ENCODE peak calls at places on chromosomes 2 and 18, in six cellular contexts. P is thyroid gland, E is ascending aorta, H is Peyer's patch, I is endothelial cell of umbilical vein, Z is breast epithelium. F is an unnamed sample. For H3K4me1, the result is how much of the 10 kb centered on the place peaks cover.

GRCh38 chr2:173865976-173866857 is 99.0 kb downstream of the SP3 start:
- DNase-seq in P (no peak), E (no peak), H (no peak), I (no peak), Z (no peak), F (no peak)

GRCh38 chr2:240723851-240724250 is 32.2 kb downstream of the AQP12A start:
- DNase-seq in P (no peak), E (no peak), H (no peak), I (no peak), Z (no peak), F (no peak)

GRCh38 chr2:44954902-44955592 is 13.5 kb downstream of the SIX3 start:
- DNase-seq in P (no peak), E (no peak), H (no peak), I (no peak), Z (no peak), F (no peak)

GRCh38 chr2:178783889-178784288 is 23.3 kb downstream of the TTN start:
- DNase-seq in P (no peak), E (no peak), H (no peak), I (no peak), Z (no peak), F (no peak)

GRCh38 chr2:127612111-127612822 is 33.7 kb upstream of the GPR17 start:
- DNase-seq in P (no peak), E (no peak), H (peak), I (no peak), Z (no peak), F (no peak)

GRCh38 chr2:225131898-225132297 is 89.6 kb upstream of the DOCK10 start:
- DNase-seq in P (no peak), E (no peak), H (no peak), I (no peak), Z (no peak), F (no peak)

GRCh38 chr2:157480182-157480961 is 36.5 kb upstream of the CYTIP start:
- DNase-seq in P (no peak), E (no peak), H (no peak), I (no peak), Z (no peak), F (no peak)

GRCh38 chr18:54792079-54792478 is 36.2 kb upstream of the RAB27B start:
- DNase-seq in P (no peak), E (no peak), H (no peak), I (no peak), Z (no peak), F (no peak)

GRCh38 chr18:49588971-49589370 is 27.1 kb downstream of the LIPG start:
- DNase-seq in P (no peak), E (no peak), H (no peak), I (no peak), Z (no peak), F (no peak)

GRCh38 chr18:7488571-7488970 is 78.5 kb upstream of the PTPRM start:
- DNase-seq in P (peak), E (no peak), H (no peak), I (no peak), Z (no peak), F (no peak)

GRCh38 chr2:197931661-197932312 is 127.4 kb downstream of the PLCL1 start:
- DNase-seq in P (no peak), E (no peak), H (no peak), I (no peak), Z (no peak), F (no peak)

GRCh38 chr2:31196622-31197021 is 20.7 kb downstream of the CAPN14 start:
- DNase-seq in P (no peak), E (no peak), H (no peak), I (no peak), Z (no peak), F (no peak)

GRCh38 chr2:201255468-201255867 is 4.9 kb upstream of the CASP8 start:
- DNase-seq in P (no peak), E (no peak), H (no peak), I (no peak), Z (no peak), F (no peak)

GRCh38 chr2:25257032-25257455 is 84.7 kb downstream of the DNMT3A start:
- DNase-seq in P (peak), E (no peak), H (no peak), I (peak), Z (no peak), F (no peak)

GRCh38 chr2:53987336-53987921 is 16.6 kb upstream of the PSME4 start:
- DNase-seq in P (no peak), E (no peak), H (no peak), I (peak), Z (no peak), F (no peak)

GRCh38 chr2:172833898-172834297 is 98.3 kb downstream of the RAPGEF4 start:
- DNase-seq in P (no peak), E (no peak), H (no peak), I (peak), Z (no peak), F (no peak)

GRCh38 chr2:149331023-149331400 is 625 bp downstream of the LYPD6 start:
- DNase-seq in P (no peak), E (no peak), H (no peak), I (no peak), Z (no peak), F (no peak)

GRCh38 chr18:66676699-66677098 is 72.8 kb upstream of the CDH19 start:
- DNase-seq in P (no peak), E (no peak), H (no peak), I (no peak), Z (no peak), F (no peak)

GRCh38 chr2:144078802-144079386 is 441.0 kb downstream of the ZEB2 start:
- DNase-seq in P (no peak), E (no peak), H (no peak), I (no peak), Z (no peak), F (no peak)

GRCh38 chr2:229429529-229430067 is 158.5 kb upstream of the PID1 start:
- DNase-seq in P (no peak), E (no peak), H (no peak), I (no peak), Z (no peak), F (no peak)

GRCh38 chr2:202871161-202872141 is at the start of gene ICA1L:
- DNase-seq in P (peak), E (no peak), H (peak), I (peak), Z (no peak), F (peak)

GRCh38 chr2:95158891-95159619 is 593 bp downstream of the ZNF514 start:
- DNase-seq in P (peak), E (no peak), H (peak), I (peak), Z (no peak), F (no peak)

GRCh38 chr2:241741016-241741415 is 6.6 kb downstream of the D2HGDH start:
- DNase-seq in P (no peak), E (no peak), H (no peak), I (no peak), Z (no peak), F (peak)

GRCh38 chr2:41966431-41966893 is 81.4 kb upstream of the PKDCC start:
- DNase-seq in P (peak), E (peak), H (peak), I (peak), Z (peak), F (no peak)

GRCh38 chr2:236994361-236994760 is 91.3 kb upstream of the COPS8 start:
- DNase-seq in P (no peak), E (no peak), H (no peak), I (no peak), Z (no peak), F (no peak)

GRCh38 chr2:28691774-28692281 is 59.8 kb upstream of the PPP1CB start:
- DNase-seq in P (peak), E (no peak), H (peak), I (peak), Z (no peak), F (no peak)

GRCh38 chr2:156319811-156320490 is 12.6 kb downstream of the NR4A2 start:
- DNase-seq in P (peak), E (no peak), H (no peak), I (no peak), Z (no peak), F (peak)

GRCh38 chr18:55433688-55434087 is 154.3 kb downstream of the TCF4 start:
- DNase-seq in P (peak), E (no peak), H (no peak), I (no peak), Z (no peak), F (no peak)

GRCh38 chr2:207530160-207531023 is 630 bp downstream of the CREB1 start:
- DNase-seq in P (peak), E (no peak), H (peak), I (peak), Z (peak), F (peak)

GRCh38 chr18:58337285-58337684 is 291.6 kb downstream of the ALPK2 start:
- DNase-seq in P (no peak), E (no peak), H (no peak), I (no peak), Z (no peak), F (no peak)

GRCh38 chr18:79199691-79200374 is 130.6 kb downstream of the ATP9B start:
- DNase-seq in P (no peak), E (no peak), H (no peak), I (no peak), Z (peak), F (no peak)

GRCh38 chr2:216735086-216735485 is 39.7 kb upstream of the IGFBP5 start:
- DNase-seq in P (no peak), E (no peak), H (no peak), I (no peak), Z (no peak), F (no peak)

GRCh38 chr2:80510716-80511115 is 206.2 kb upstream of the LRRTM1 start:
- DNase-seq in P (no peak), E (no peak), H (no peak), I (no peak), Z (no peak), F (no peak)
- H3K4me1 ChIP-seq in P (under half), E (under half), H (under half), I (under half), Z (under half), F (under half)

GRCh38 chr18:685438-685837 is 27.0 kb downstream of the ENOSF1 start:
- DNase-seq in P (no peak), E (no peak), H (no peak), I (no peak), Z (no peak), F (no peak)
- H3K4me1 ChIP-seq in P (under half), E (under half), H (under half), I (under half), Z (under half), F (under half)

DNA sequence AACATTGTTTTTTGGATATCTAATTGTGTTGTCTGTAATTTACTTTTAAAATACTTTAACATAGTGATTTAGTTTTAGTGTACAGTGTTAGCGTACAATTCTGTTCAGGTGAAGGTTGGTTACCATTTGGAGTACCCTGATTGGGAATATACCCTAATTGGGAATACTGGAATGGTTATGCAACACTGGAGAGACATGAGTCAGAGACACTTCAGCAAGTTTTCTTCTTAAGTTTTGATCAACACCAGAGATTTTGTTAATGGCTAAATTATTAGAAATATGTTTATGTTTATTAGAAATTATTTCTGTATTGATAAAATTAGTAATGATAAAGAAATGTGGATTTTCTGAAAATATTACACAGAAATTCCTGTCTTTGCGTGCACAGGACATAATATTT is 100.3 kb upstream of the NABP1 start:
- DNase-seq in P (no peak), E (no peak), H (no peak), I (no peak), Z (no peak), F (no peak)
- H3K4me1 ChIP-seq in P (under half), E (under half), H (under half), I (under half), Z (under half), F (under half)

GRCh38 chr2:232273903-232274598 is 104.5 kb upstream of the ALPP start:
- DNase-seq in P (no peak), E (no peak), H (no peak), I (no peak), Z (no peak), F (no peak)
- H3K4me1 ChIP-seq in P (under half), E (under half), H (under half), I (under half), Z (under half), F (under half)

GRCh38 chr2:101677657-101678056 is 19.9 kb upstream of the MAP4K4 start:
- DNase-seq in P (no peak), E (no peak), H (no peak), I (no peak), Z (no peak), F (no peak)
- H3K4me1 ChIP-seq in P (under half), E (under half), H (under half), I (under half), Z (under half), F (under half)

GRCh38 chr2:85759257-85759613 is 5.4 kb downstream of the ATOH8 start:
- DNase-seq in P (no peak), E (no peak), H (no peak), I (no peak), Z (no peak), F (no peak)

GRCh38 chr2:85760872-85761271 is 7.1 kb downstream of the ATOH8 start:
- DNase-seq in P (no peak), E (no peak), H (no peak), I (no peak), Z (no peak), F (no peak)

GRCh38 chr2:85761512-85761944 is 7.7 kb downstream of the ATOH8 start:
- DNase-seq in P (no peak), E (no peak), H (no peak), I (no peak), Z (no peak), F (no peak)

GRCh38 chr2:85761946-85762345 is 8.2 kb downstream of the ATOH8 start:
- DNase-seq in P (no peak), E (no peak), H (no peak), I (no peak), Z (no peak), F (no peak)

DNA sequence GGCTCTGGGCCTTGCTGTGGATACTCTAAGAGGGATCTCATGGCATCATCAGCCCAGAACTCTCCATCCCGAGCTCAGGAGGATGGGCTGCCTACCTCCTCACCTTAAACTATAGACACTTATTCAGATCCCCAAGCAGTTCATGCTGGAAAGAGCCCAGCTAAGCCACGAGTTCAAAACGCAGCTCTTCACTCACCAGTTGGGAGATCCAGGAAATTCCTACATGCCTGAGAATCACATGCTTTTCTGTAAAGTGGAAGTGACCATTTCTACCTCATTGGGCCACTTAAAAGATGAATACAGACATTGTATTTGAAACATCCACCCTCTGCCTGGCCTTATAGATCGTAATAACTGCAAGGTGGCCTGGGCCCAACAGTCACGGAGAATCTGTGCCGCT is 6.6 kb downstream of the ATOH8 start:
- DNase-seq in P (peak), E (no peak), H (no peak), I (peak), Z (no peak), F (no peak)
- H3K4me1 ChIP-seq in P (half or more), E (half or more), H (under half), I (under half), Z (under half), F (under half)

GRCh38 chr2:190446193-190446592 is 38.0 kb downstream of the MFSD6 start:
- DNase-seq in P (no peak), E (no peak), H (no peak), I (no peak), Z (no peak), F (no peak)
- H3K4me1 ChIP-seq in P (half or more), E (under half), H (under half), I (under half), Z (under half), F (half or more)

GRCh38 chr2:189574793-189575475 is 5.7 kb downstream of the SLC40A1 start:
- DNase-seq in P (no peak), E (no peak), H (no peak), I (peak), Z (no peak), F (peak)

GRCh38 chr2:189578272-189578671 is 2.3 kb downstream of the SLC40A1 start:
- DNase-seq in P (no peak), E (no peak), H (no peak), I (no peak), Z (no peak), F (no peak)

GRCh38 chr2:189579585-189579984 is 1.0 kb downstream of the SLC40A1 start:
- DNase-seq in P (no peak), E (no peak), H (no peak), I (peak), Z (no peak), F (no peak)

GRCh38 chr2:189576361-189576760 is 4.2 kb downstream of the SLC40A1 start:
- DNase-seq in P (peak), E (no peak), H (no peak), I (no peak), Z (no peak), F (no peak)

DNA sequence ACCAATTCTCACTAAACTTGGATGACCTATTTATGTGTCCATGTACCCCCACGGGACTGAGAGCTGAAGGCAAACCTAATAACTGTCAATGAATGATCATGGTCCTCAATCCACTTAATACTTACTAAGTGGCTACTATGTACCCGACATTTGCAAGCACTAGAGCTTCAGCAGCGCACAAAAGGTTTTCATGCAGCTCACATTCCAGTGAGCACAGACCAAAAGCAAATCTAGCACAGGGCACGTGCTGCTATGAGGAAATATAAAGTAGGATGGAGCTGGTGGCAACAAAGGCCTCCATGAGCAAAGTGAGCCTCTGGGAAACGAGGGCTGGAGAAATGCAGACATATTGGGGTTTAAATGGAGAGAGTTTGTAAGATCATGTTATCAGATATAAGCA is 3.5 kb downstream of the SLC40A1 start:
- DNase-seq in P (no peak), E (no peak), H (no peak), I (no peak), Z (no peak), F (no peak)
- H3K4me1 ChIP-seq in P (under half), E (under half), H (under half), I (under half), Z (under half), F (half or more)

GRCh38 chr2:71751590-71751989 is 298.2 kb downstream of the DYSF start:
- DNase-seq in P (no peak), E (no peak), H (no peak), I (no peak), Z (no peak), F (no peak)
- H3K4me1 ChIP-seq in P (under half), E (under half), H (under half), I (under half), Z (under half), F (under half)

GRCh38 chr18:10022365-10022764 is 108.5 kb downstream of the VAPA start:
- DNase-seq in P (no peak), E (no peak), H (no peak), I (no peak), Z (no peak), F (no peak)

GRCh38 chr18:10017048-10017447 is 103.2 kb downstream of the VAPA start:
- DNase-seq in P (no peak), E (no peak), H (no peak), I (no peak), Z (no peak), F (no peak)

GRCh38 chr18:10015941-10016819 is 102.4 kb downstream of the VAPA start:
- DNase-seq in P (peak), E (no peak), H (no peak), I (peak), Z (no peak), F (no peak)

GRCh38 chr18:10023853-10024638 is 110.2 kb downstream of the VAPA start:
- DNase-seq in P (no peak), E (no peak), H (no peak), I (no peak), Z (no peak), F (no peak)

GRCh38 chr18:10020176-10020575 is 106.4 kb downstream of the VAPA start:
- DNase-seq in P (no peak), E (no peak), H (no peak), I (no peak), Z (no peak), F (no peak)
- H3K4me1 ChIP-seq in P (under half), E (under half), H (under half), I (under half), Z (under half), F (under half)

F was measured in CD4-positive, alpha-beta memory T cell.